ENCODE peak calls at places on chromosomes 12 and 14, in eight cellular contexts. One of them, this sample, is unnamed.

GRCh38 chr12:122872815-122873361 is 23.0 kb downstream of the VPS37B start:
- DNase-seq in GM04504: no peak
- DNase-seq in NAMALWA: no peak
- DNase-seq in pancreas: no peak
- DNase-seq in EH: no peak
- DNase-seq in fibroblast of the conjunctiva: no peak
- DNase-seq in globus pallidus: no peak
- DNase-seq in HT-29: no peak
- DNase-seq in this sample: no peak

GRCh38 chr12:132472386-132472785 is 17.6 kb upstream of the FBRSL1 start:
- DNase-seq in globus pallidus: no peak
- DNase-seq in EH: no peak
- DNase-seq in NAMALWA: no peak
- DNase-seq in fibroblast of the conjunctiva: no peak
- DNase-seq in HT-29: no peak
- DNase-seq in pancreas: no peak
- DNase-seq in GM04504: no peak
- DNase-seq in this sample: no peak

GRCh38 chr12:102426599-102427541 is 53.5 kb downstream of the IGF1 start:
- DNase-seq in HT-29: no peak
- DNase-seq in EH: peak; percentile 65
- DNase-seq in globus pallidus: no peak
- DNase-seq in GM04504: peak; percentile 22
- DNase-seq in fibroblast of the conjunctiva: no peak
- DNase-seq in pancreas: no peak
- DNase-seq in NAMALWA: no peak
- DNase-seq in this sample: no peak

GRCh38 chr14:36661506-36662257 is at the start of gene PAX9:
- DNase-seq in globus pallidus: peak; percentile 26
- DNase-seq in HT-29: peak; percentile 91
- DNase-seq in EH: peak; percentile 73
- DNase-seq in GM04504: peak; percentile 40
- DNase-seq in pancreas: peak; percentile 88
- DNase-seq in fibroblast of the conjunctiva: peak; percentile 46
- DNase-seq in NAMALWA: peak; percentile 53
- DNase-seq in this sample: peak; percentile 95

GRCh38 chr14:99346470-99347080 is 74.6 kb upstream of the BCL11B start:
- DNase-seq in fibroblast of the conjunctiva: no peak
- DNase-seq in HT-29: no peak
- DNase-seq in pancreas: peak; percentile 57
- DNase-seq in NAMALWA: no peak
- DNase-seq in globus pallidus: no peak
- DNase-seq in GM04504: no peak
- DNase-seq in EH: no peak
- DNase-seq in this sample: no peak

GRCh38 chr12:92844147-92844763 is 84.8 kb downstream of the EEA1 start:
- DNase-seq in NAMALWA: no peak
- DNase-seq in fibroblast of the conjunctiva: peak; percentile 61
- DNase-seq in EH: no peak
- DNase-seq in pancreas: no peak
- DNase-seq in HT-29: no peak
- DNase-seq in GM04504: no peak
- DNase-seq in globus pallidus: no peak
- DNase-seq in this sample: no peak

GRCh38 chr12:111841236-111841749 is 735 bp upstream of the MAPKAPK5 start:
- DNase-seq in EH: no peak
- DNase-seq in HT-29: no peak
- DNase-seq in pancreas: no peak
- DNase-seq in fibroblast of the conjunctiva: no peak
- DNase-seq in globus pallidus: no peak
- DNase-seq in GM04504: no peak
- DNase-seq in NAMALWA: no peak
- DNase-seq in this sample: no peak

GRCh38 chr14:61609885-61610284 is 85.4 kb upstream of the HIF1A start:
- DNase-seq in fibroblast of the conjunctiva: no peak
- DNase-seq in EH: no peak
- DNase-seq in globus pallidus: no peak
- DNase-seq in GM04504: no peak
- DNase-seq in HT-29: no peak
- DNase-seq in pancreas: no peak
- DNase-seq in NAMALWA: no peak
- DNase-seq in this sample: no peak

GRCh38 chr14:103141117-103141796 is 18.0 kb downstream of the TNFAIP2 start:
- DNase-seq in NAMALWA: peak; percentile 58
- DNase-seq in EH: peak; percentile 41
- DNase-seq in GM04504: no peak
- DNase-seq in HT-29: peak; percentile 55
- DNase-seq in fibroblast of the conjunctiva: no peak
- DNase-seq in globus pallidus: peak; percentile 46
- DNase-seq in pancreas: peak; percentile 70
- DNase-seq in this sample: no peak

GRCh38 chr12:25186788-25187397 is 8.1 kb downstream of the DNAI7 start:
- DNase-seq in GM04504: no peak
- DNase-seq in HT-29: no peak
- DNase-seq in pancreas: no peak
- DNase-seq in NAMALWA: no peak
- DNase-seq in EH: peak; percentile 22
- DNase-seq in globus pallidus: no peak
- DNase-seq in fibroblast of the conjunctiva: no peak
- DNase-seq in this sample: no peak

GRCh38 chr14:92945959-92946846 is 23.3 kb downstream of the CHGA start:
- DNase-seq in fibroblast of the conjunctiva: peak; percentile 35
- DNase-seq in NAMALWA: no peak
- DNase-seq in GM04504: no peak
- DNase-seq in pancreas: no peak
- DNase-seq in HT-29: peak; percentile 72
- DNase-seq in EH: peak; percentile 71
- DNase-seq in globus pallidus: no peak
- DNase-seq in this sample: no peak

GRCh38 chr14:55752580-55753365 is 172.8 kb downstream of the KTN1 start:
- DNase-seq in globus pallidus: no peak
- DNase-seq in EH: peak; percentile 81
- DNase-seq in GM04504: no peak
- DNase-seq in pancreas: no peak
- DNase-seq in HT-29: peak; percentile 78
- DNase-seq in fibroblast of the conjunctiva: peak; percentile 57
- DNase-seq in NAMALWA: no peak
- DNase-seq in this sample: no peak

GRCh38 chr12:119328111-119328510 is 6.4 kb upstream of the CCDC60 start:
- DNase-seq in fibroblast of the conjunctiva: no peak
- DNase-seq in EH: no peak
- DNase-seq in globus pallidus: no peak
- DNase-seq in GM04504: no peak
- DNase-seq in pancreas: no peak
- DNase-seq in NAMALWA: peak; percentile 29
- DNase-seq in HT-29: peak; percentile 33
- DNase-seq in this sample: no peak

GRCh38 chr12:111064154-111064553 is 143.8 kb upstream of the MYL2 start:
- DNase-seq in fibroblast of the conjunctiva: no peak
- DNase-seq in EH: no peak
- DNase-seq in HT-29: no peak
- DNase-seq in GM04504: no peak
- DNase-seq in globus pallidus: no peak
- DNase-seq in NAMALWA: no peak
- DNase-seq in pancreas: no peak
- DNase-seq in this sample: no peak

GRCh38 chr12:91289881-91290280 is 107.3 kb upstream of the DCN start:
- DNase-seq in EH: no peak
- DNase-seq in HT-29: no peak
- DNase-seq in GM04504: no peak
- DNase-seq in globus pallidus: no peak
- DNase-seq in NAMALWA: no peak
- DNase-seq in fibroblast of the conjunctiva: no peak
- DNase-seq in pancreas: no peak
- DNase-seq in this sample: no peak

GRCh38 chr14:44041700-44042099 is 465.4 kb downstream of the FSCB start:
- DNase-seq in EH: no peak
- DNase-seq in globus pallidus: no peak
- DNase-seq in fibroblast of the conjunctiva: no peak
- DNase-seq in pancreas: no peak
- DNase-seq in GM04504: no peak
- DNase-seq in NAMALWA: no peak
- DNase-seq in HT-29: no peak
- DNase-seq in this sample: no peak

GRCh38 chr14:52111583-52111982 is 42.7 kb upstream of the NID2 start:
- DNase-seq in GM04504: no peak
- DNase-seq in EH: peak; percentile 69
- DNase-seq in globus pallidus: no peak
- DNase-seq in pancreas: no peak
- DNase-seq in HT-29: no peak
- DNase-seq in fibroblast of the conjunctiva: no peak
- DNase-seq in NAMALWA: no peak
- DNase-seq in this sample: no peak

GRCh38 chr14:92105845-92106094 is 612 bp downstream of the ATXN3 start:
- DNase-seq in HT-29: peak; percentile 29
- DNase-seq in fibroblast of the conjunctiva: peak; percentile 8
- DNase-seq in NAMALWA: no peak
- DNase-seq in pancreas: peak; percentile 64
- DNase-seq in EH: peak; percentile 74
- DNase-seq in GM04504: peak; percentile 24
- DNase-seq in globus pallidus: peak; percentile 63
- DNase-seq in this sample: peak; percentile 23

GRCh38 chr14:84409435-84409834 is 1120.5 kb upstream of the FLRT2 start:
- DNase-seq in fibroblast of the conjunctiva: no peak
- DNase-seq in NAMALWA: no peak
- DNase-seq in EH: no peak
- DNase-seq in HT-29: no peak
- DNase-seq in pancreas: no peak
- DNase-seq in GM04504: no peak
- DNase-seq in globus pallidus: no peak
- DNase-seq in this sample: no peak

GRCh38 chr14:68580096-68580640 is 212.7 kb downstream of the ZFP36L1 start:
- DNase-seq in fibroblast of the conjunctiva: no peak
- DNase-seq in HT-29: no peak
- DNase-seq in globus pallidus: no peak
- DNase-seq in GM04504: no peak
- DNase-seq in EH: no peak
- DNase-seq in NAMALWA: no peak
- DNase-seq in pancreas: peak; percentile 45
- DNase-seq in this sample: no peak

GRCh38 chr12:4991373-4991772 is 52.3 kb upstream of the KCNA5 start:
- DNase-seq in HT-29: no peak
- DNase-seq in globus pallidus: no peak
- DNase-seq in EH: no peak
- DNase-seq in fibroblast of the conjunctiva: no peak
- DNase-seq in GM04504: no peak
- DNase-seq in pancreas: no peak
- DNase-seq in NAMALWA: no peak
- DNase-seq in this sample: no peak

GRCh38 chr14:36660736-36661505 is 739 bp upstream of the PAX9 start:
- DNase-seq in NAMALWA: no peak
- DNase-seq in HT-29: no peak
- DNase-seq in EH: no peak
- DNase-seq in fibroblast of the conjunctiva: no peak
- DNase-seq in pancreas: no peak
- DNase-seq in GM04504: no peak
- DNase-seq in globus pallidus: no peak
- DNase-seq in this sample: no peak

GRCh38 chr12:51951843-51952722 is 584 bp downstream of the ACVR1B start:
- DNase-seq in pancreas: peak; percentile 72
- DNase-seq in globus pallidus: peak; percentile 29
- DNase-seq in NAMALWA: peak; percentile 41
- DNase-seq in EH: peak; percentile 23
- DNase-seq in GM04504: no peak
- DNase-seq in fibroblast of the conjunctiva: no peak
- DNase-seq in HT-29: peak; percentile 26
- DNase-seq in this sample: no peak

GRCh38 chr12:57049890-57050289 is at the start of gene MYO1A:
- DNase-seq in globus pallidus: no peak
- DNase-seq in fibroblast of the conjunctiva: no peak
- DNase-seq in pancreas: no peak
- DNase-seq in EH: peak; percentile 55
- DNase-seq in HT-29: peak; percentile 32
- DNase-seq in GM04504: no peak
- DNase-seq in NAMALWA: no peak
- DNase-seq in this sample: no peak

GRCh38 chr12:92583910-92584309 is 118.9 kb upstream of the PLEKHG7 start:
- DNase-seq in NAMALWA: no peak
- DNase-seq in EH: no peak
- DNase-seq in GM04504: no peak
- DNase-seq in fibroblast of the conjunctiva: no peak
- DNase-seq in HT-29: no peak
- DNase-seq in globus pallidus: no peak
- DNase-seq in pancreas: no peak
- DNase-seq in this sample: no peak

GRCh38 chr12:110846615-110847566 is at the start of gene CCDC63:
- DNase-seq in NAMALWA: peak; percentile 42
- DNase-seq in HT-29: no peak
- DNase-seq in pancreas: peak; percentile 84
- DNase-seq in fibroblast of the conjunctiva: peak; percentile 10
- DNase-seq in EH: peak; percentile 30
- DNase-seq in GM04504: no peak
- DNase-seq in globus pallidus: peak; percentile 14
- DNase-seq in this sample: no peak

GRCh38 chr12:84174115-84174514 is 738.5 kb downstream of the SLC6A15 start:
- DNase-seq in pancreas: no peak
- DNase-seq in HT-29: no peak
- DNase-seq in GM04504: no peak
- DNase-seq in fibroblast of the conjunctiva: no peak
- DNase-seq in EH: no peak
- DNase-seq in NAMALWA: no peak
- DNase-seq in globus pallidus: no peak
- DNase-seq in this sample: no peak

GRCh38 chr12:109880938-109881337 is 597 bp upstream of the GLTP start:
- DNase-seq in HT-29: peak; percentile 10
- DNase-seq in fibroblast of the conjunctiva: no peak
- DNase-seq in pancreas: no peak
- DNase-seq in EH: no peak
- DNase-seq in GM04504: no peak
- DNase-seq in NAMALWA: no peak
- DNase-seq in globus pallidus: no peak
- DNase-seq in this sample: no peak

GRCh38 chr12:94596596-94596995 is 53.8 kb downstream of the TMCC3 start:
- DNase-seq in HT-29: peak; percentile 65
- DNase-seq in globus pallidus: no peak
- DNase-seq in NAMALWA: no peak
- DNase-seq in pancreas: no peak
- DNase-seq in fibroblast of the conjunctiva: no peak
- DNase-seq in GM04504: no peak
- DNase-seq in EH: no peak
- DNase-seq in this sample: no peak

GRCh38 chr14:80636071-80636470 is 305.5 kb downstream of the CEP128 start:
- DNase-seq in pancreas: no peak
- DNase-seq in HT-29: no peak
- DNase-seq in GM04504: no peak
- DNase-seq in EH: peak; percentile 36
- DNase-seq in NAMALWA: peak; percentile 15
- DNase-seq in globus pallidus: peak; percentile 8
- DNase-seq in fibroblast of the conjunctiva: no peak
- DNase-seq in this sample: no peak

GRCh38 chr12:101642115-101643067 is 47.6 kb downstream of the MYBPC1 start:
- DNase-seq in NAMALWA: no peak
- DNase-seq in fibroblast of the conjunctiva: no peak
- DNase-seq in globus pallidus: no peak
- DNase-seq in pancreas: peak; percentile 83
- DNase-seq in EH: no peak
- DNase-seq in HT-29: no peak
- DNase-seq in GM04504: no peak
- DNase-seq in this sample: no peak